ENCODE peak calls at places on chromosomes 2 and 18, in ten cellular contexts. M, F, P, R, O, I, Y, L, G and T are unnamed samples.

GRCh38 chr18:7020995-7021777 is 96.4 kb downstream of the LAMA1 start:
- DNase-seq in G (no peak), F (peak; percentile 50), M (no peak), I (no peak), Y (no peak), O (no peak), P (no peak), R (no peak), L (no peak), T (no peak)

GRCh38 chr18:9741461-9741820 is 33.3 kb downstream of the RAB31 start:
- DNase-seq in Y (no peak), M (no peak), R (no peak), P (no peak), I (no peak), O (no peak), F (no peak), L (no peak), G (no peak), T (no peak)

GRCh38 chr18:34971313-34971712 is 69.9 kb upstream of the MAPRE2 start:
- DNase-seq in G (no peak), I (no peak), L (no peak), O (peak; percentile 23), P (no peak), Y (peak; percentile 86), R (peak; percentile 34), F (no peak), M (no peak), T (no peak)

GRCh38 chr2:71530246-71530986 is 77.1 kb downstream of the DYSF start:
- DNase-seq in F (peak; percentile 77), O (no peak), G (no peak), R (peak; percentile 61), Y (peak; percentile 53), I (peak; percentile 53), M (no peak), P (no peak), L (no peak), T (no peak)

GRCh38 chr2:69036926-69037325 is 23.9 kb downstream of the ANTXR1 start:
- DNase-seq in Y (peak; percentile 60), O (no peak), I (no peak), F (no peak), R (peak; percentile 56), G (no peak), M (no peak), P (no peak), L (no peak), T (no peak)

GRCh38 chr2:1979101-1979500 is 234.8 kb upstream of the PXDN start:
- DNase-seq in G (no peak), Y (no peak), O (no peak), R (no peak), M (no peak), P (no peak), I (no peak), L (no peak), F (no peak), T (no peak)

GRCh38 chr2:66981074-66981473 is 416.1 kb upstream of the ETAA1 start:
- DNase-seq in Y (no peak), O (no peak), F (no peak), P (no peak), R (no peak), L (no peak), M (no peak), G (no peak), I (no peak), T (no peak)

GRCh38 chr18:3306391-3306790 is 44.5 kb downstream of the MYL12B start:
- DNase-seq in O (no peak), L (no peak), P (no peak), I (no peak), M (no peak), Y (peak; percentile 34), G (no peak), F (no peak), R (no peak), T (no peak)

GRCh38 chr2:186108470-186108869 is 369.9 kb downstream of the FSIP2 start:
- DNase-seq in R (no peak), P (no peak), F (no peak), M (no peak), L (no peak), O (no peak), Y (no peak), G (no peak), I (no peak), T (no peak)

GRCh38 chr2:128069769-128070168 is 21.2 kb upstream of the UGGT1 start:
- DNase-seq in M (no peak), I (no peak), R (no peak), O (no peak), F (no peak), P (no peak), Y (peak; percentile 44), L (no peak), G (no peak), T (no peak)

GRCh38 chr2:111930875-111931274 is 32.5 kb downstream of the MERTK start:
- DNase-seq in F (no peak), I (no peak), O (no peak), R (peak; percentile 35), M (no peak), G (no peak), L (no peak), Y (peak; percentile 87), P (peak; percentile 42), T (no peak)

GRCh38 chr2:54770676-54771075 is 47.2 kb downstream of the EML6 start:
- DNase-seq in O (no peak), P (no peak), L (no peak), R (no peak), G (no peak), M (no peak), I (no peak), Y (no peak), F (no peak), T (no peak)

GRCh38 chr2:148813603-148814065 is 61.4 kb upstream of the KIF5C start:
- DNase-seq in M (peak; percentile 45), L (no peak), R (no peak), G (peak; percentile 49), O (no peak), I (no peak), Y (no peak), P (no peak), F (peak; percentile 94), T (peak; percentile 78)

GRCh38 chr18:48910972-48911545 is 39.7 kb downstream of the SMAD7 start:
- DNase-seq in Y (no peak), O (no peak), R (no peak), G (no peak), L (no peak), F (no peak), M (no peak), P (no peak), I (no peak), T (no peak)

GRCh38 chr2:85902496-85902895 is 13.7 kb upstream of the ST3GAL5 start:
- DNase-seq in P (peak; percentile 86), M (no peak), G (no peak), F (no peak), O (no peak), R (peak; percentile 57), L (no peak), I (no peak), Y (peak; percentile 74), T (no peak)

GRCh38 chr2:151619337-151619989 is 114.8 kb downstream of the NEB start:
- DNase-seq in Y (peak; percentile 69), F (no peak), P (no peak), G (no peak), O (no peak), I (peak; percentile 12), L (no peak), M (no peak), R (peak; percentile 73), T (no peak)

GRCh38 chr2:177093384-177093783 is 119.2 kb upstream of the HNRNPA3 start:
- DNase-seq in P (no peak), I (no peak), G (no peak), O (no peak), M (no peak), R (no peak), Y (peak; percentile 47), L (no peak), F (no peak), T (no peak)

GRCh38 chr2:195667974-195668373 is 10.9 kb downstream of the SLC39A10 start:
- DNase-seq in I (no peak), Y (no peak), G (no peak), P (no peak), F (no peak), O (no peak), L (no peak), M (no peak), R (no peak), T (no peak)

GRCh38 chr2:234286118-234286598 is 210.7 kb downstream of the ARL4C start:
- DNase-seq in L (no peak), R (peak; percentile 85), M (no peak), O (no peak), G (no peak), F (no peak), Y (peak; percentile 56), I (no peak), P (no peak), T (no peak)